ENCODE peak calls at places on chromosome 5, in five cellular contexts. One of them, this sample, is unnamed.

GRCh38 chr5:13359326-13359725 is 585.2 kb downstream of the DNAH5 start:
- DNase-seq in GM23338: no peak
- DNase-seq in spleen: no peak
- DNase-seq in K562: no peak
- DNase-seq in ascending aorta: no peak
- DNase-seq in this sample: no peak

GRCh38 chr5:180209137-180209581 is at the start of gene RASGEF1C:
- DNase-seq in GM23338: peak; percentile 85
- DNase-seq in spleen: peak; percentile 87
- DNase-seq in K562: peak; percentile 87
- DNase-seq in ascending aorta: no peak
- DNase-seq in this sample: no peak

GRCh38 chr5:163807781-163808180 is 302.4 kb downstream of the MAT2B start:
- DNase-seq in GM23338: no peak
- DNase-seq in spleen: no peak
- DNase-seq in K562: no peak
- DNase-seq in ascending aorta: no peak
- DNase-seq in this sample: no peak

GRCh38 chr5:138716456-138716924 is 36.7 kb upstream of the CTNNA1 start:
- DNase-seq in GM23338: peak; percentile 38
- DNase-seq in spleen: no peak
- DNase-seq in K562: no peak
- DNase-seq in ascending aorta: no peak
- DNase-seq in this sample: no peak

GRCh38 chr5:17190242-17190778 is 27.1 kb upstream of the BASP1 start:
- DNase-seq in GM23338: peak; percentile 80
- DNase-seq in spleen: no peak
- DNase-seq in K562: peak; percentile 43
- DNase-seq in ascending aorta: no peak
- DNase-seq in this sample: no peak

GRCh38 chr5:34411470-34412346 is 244.4 kb upstream of the RAI14 start:
- DNase-seq in GM23338: peak; percentile 87
- DNase-seq in spleen: no peak
- DNase-seq in K562: no peak
- DNase-seq in ascending aorta: no peak
- DNase-seq in this sample: no peak

GRCh38 chr5:93800988-93801811 is 59.8 kb upstream of the POU5F2 start:
- DNase-seq in GM23338: peak; percentile 83
- DNase-seq in spleen: no peak
- DNase-seq in K562: no peak
- DNase-seq in ascending aorta: no peak
- DNase-seq in this sample: no peak

GRCh38 chr5:36450229-36451024 is 148.7 kb upstream of the RANBP3L start:
- DNase-seq in GM23338: no peak
- DNase-seq in spleen: no peak
- DNase-seq in K562: no peak
- DNase-seq in ascending aorta: no peak
- DNase-seq in this sample: no peak

GRCh38 chr5:122585111-122585415 is 189.8 kb upstream of the SNX2 start:
- DNase-seq in GM23338: no peak
- DNase-seq in spleen: no peak
- DNase-seq in K562: no peak
- DNase-seq in ascending aorta: no peak
- DNase-seq in this sample: no peak

GRCh38 chr5:38557309-38557710 is 864 bp upstream of the LIFR start:
- DNase-seq in GM23338: no peak
- DNase-seq in spleen: no peak
- DNase-seq in K562: no peak
- DNase-seq in ascending aorta: no peak
- DNase-seq in this sample: no peak

GRCh38 chr5:79621056-79621455 is 8.8 kb downstream of the TENT2 start:
- DNase-seq in GM23338: no peak
- DNase-seq in spleen: no peak
- DNase-seq in K562: no peak
- DNase-seq in ascending aorta: no peak
- DNase-seq in this sample: no peak
- H3K4me1 ChIP-seq in GM23338: no peaks in the 10 kb centered on the region
- H3K4me1 ChIP-seq in spleen: peaks cover 7% of the 10 kb centered on the region
- H3K4me1 ChIP-seq in K562: no peaks in the 10 kb centered on the region
- H3K4me1 ChIP-seq in ascending aorta: no peaks in the 10 kb centered on the region
- H3K4me1 ChIP-seq in this sample: no peaks in the 10 kb centered on the region

GRCh38 chr5:178624626-178625546 is 2.0 kb downstream of the CLK4 start:
- DNase-seq in GM23338: peak; percentile 32
- DNase-seq in spleen: no peak
- DNase-seq in K562: no peak
- DNase-seq in ascending aorta: no peak
- DNase-seq in this sample: no peak
- TF ChIP-seq CTCF in GM23338: no peak
- TF ChIP-seq CTCF in spleen: no peak
- TF ChIP-seq CTCF in K562: no peak
- TF ChIP-seq CTCF in ascending aorta: no peak
- TF ChIP-seq CTCF in this sample: no peak

GRCh38 chr5:173902334-173902733 is 14.2 kb downstream of the CPEB4 start:
- DNase-seq in GM23338: no peak
- DNase-seq in spleen: no peak
- DNase-seq in K562: no peak
- DNase-seq in ascending aorta: no peak
- DNase-seq in this sample: no peak
- H3K4me1 ChIP-seq in GM23338: peaks cover 22% of the 10 kb centered on the region
- H3K4me1 ChIP-seq in spleen: peaks cover 43% of the 10 kb centered on the region
- H3K4me1 ChIP-seq in K562: peaks cover 30% of the 10 kb centered on the region
- H3K4me1 ChIP-seq in ascending aorta: peaks cover 19% of the 10 kb centered on the region
- H3K4me1 ChIP-seq in this sample: peaks cover 12% of the 10 kb centered on the region

GRCh38 chr5:150513375-150514309 is 5.7 kb downstream of the NDST1 start:
- DNase-seq in GM23338: peak; percentile 59
- DNase-seq in spleen: no peak
- DNase-seq in K562: peak; percentile 65
- DNase-seq in ascending aorta: no peak
- DNase-seq in this sample: no peak
- TF ChIP-seq CTCF in GM23338: peak; percentile 56
- TF ChIP-seq CTCF in spleen: no peak
- TF ChIP-seq CTCF in K562: peak; percentile 45
- TF ChIP-seq CTCF in ascending aorta: no peak
- TF ChIP-seq CTCF in this sample: no peak

DNA sequence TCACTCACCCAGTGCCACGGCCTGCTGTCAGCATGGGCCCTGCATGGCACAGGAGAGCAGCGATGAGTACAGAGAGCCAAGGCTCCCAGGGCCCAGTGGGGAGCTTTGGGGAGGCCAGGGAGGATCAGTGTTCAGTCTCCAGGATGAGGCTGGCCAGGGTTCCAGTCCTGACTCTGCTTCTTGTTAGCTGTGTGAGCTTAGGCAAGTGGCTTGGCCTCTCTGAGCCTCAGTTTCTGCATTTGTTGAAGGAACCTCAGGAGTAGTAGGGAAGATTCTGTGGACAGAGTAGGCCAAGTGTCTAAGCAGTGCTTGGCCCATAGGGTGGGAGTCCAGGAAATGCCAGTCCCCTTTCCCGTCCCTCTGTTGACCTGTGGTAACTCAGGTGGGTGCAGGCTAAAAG is 39.5 kb downstream of the ERGIC1 start:
- DNase-seq in GM23338: no peak
- DNase-seq in spleen: no peak
- DNase-seq in K562: no peak
- DNase-seq in ascending aorta: no peak
- DNase-seq in this sample: no peak
- H3K4me1 ChIP-seq in GM23338: peaks cover 48% of the 10 kb centered on the region
- H3K4me1 ChIP-seq in spleen: peaks cover 68% of the 10 kb centered on the region
- H3K4me1 ChIP-seq in K562: peaks cover 11% of the 10 kb centered on the region
- H3K4me1 ChIP-seq in ascending aorta: peaks cover 71% of the 10 kb centered on the region
- H3K4me1 ChIP-seq in this sample: peaks cover 48% of the 10 kb centered on the region

DNA sequence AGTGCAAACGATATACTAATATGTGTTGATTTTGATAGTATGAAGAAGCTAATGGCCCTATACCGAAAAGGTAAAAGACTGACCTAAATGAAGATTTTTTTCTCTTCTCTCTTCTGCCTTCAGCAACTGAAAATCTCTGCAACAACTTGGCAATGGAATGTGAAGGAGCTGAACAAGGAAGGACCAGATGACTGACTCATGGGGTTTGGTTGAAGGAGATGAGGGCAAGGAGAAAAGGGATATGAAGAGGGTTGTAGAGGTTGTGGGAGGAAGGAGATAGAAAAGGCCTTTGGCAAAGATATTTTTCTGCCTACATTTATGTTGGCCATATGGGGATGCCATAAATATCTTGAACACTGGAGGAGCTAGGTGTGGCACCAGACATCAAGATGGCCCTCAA is 129.7 kb upstream of the CHD1 start:
- DNase-seq in GM23338: no peak
- DNase-seq in spleen: no peak
- DNase-seq in K562: no peak
- DNase-seq in ascending aorta: no peak
- DNase-seq in this sample: no peak
- TF ChIP-seq CTCF in GM23338: no peak
- TF ChIP-seq CTCF in spleen: no peak
- TF ChIP-seq CTCF in K562: no peak
- TF ChIP-seq CTCF in ascending aorta: no peak
- TF ChIP-seq CTCF in this sample: no peak

DNA sequence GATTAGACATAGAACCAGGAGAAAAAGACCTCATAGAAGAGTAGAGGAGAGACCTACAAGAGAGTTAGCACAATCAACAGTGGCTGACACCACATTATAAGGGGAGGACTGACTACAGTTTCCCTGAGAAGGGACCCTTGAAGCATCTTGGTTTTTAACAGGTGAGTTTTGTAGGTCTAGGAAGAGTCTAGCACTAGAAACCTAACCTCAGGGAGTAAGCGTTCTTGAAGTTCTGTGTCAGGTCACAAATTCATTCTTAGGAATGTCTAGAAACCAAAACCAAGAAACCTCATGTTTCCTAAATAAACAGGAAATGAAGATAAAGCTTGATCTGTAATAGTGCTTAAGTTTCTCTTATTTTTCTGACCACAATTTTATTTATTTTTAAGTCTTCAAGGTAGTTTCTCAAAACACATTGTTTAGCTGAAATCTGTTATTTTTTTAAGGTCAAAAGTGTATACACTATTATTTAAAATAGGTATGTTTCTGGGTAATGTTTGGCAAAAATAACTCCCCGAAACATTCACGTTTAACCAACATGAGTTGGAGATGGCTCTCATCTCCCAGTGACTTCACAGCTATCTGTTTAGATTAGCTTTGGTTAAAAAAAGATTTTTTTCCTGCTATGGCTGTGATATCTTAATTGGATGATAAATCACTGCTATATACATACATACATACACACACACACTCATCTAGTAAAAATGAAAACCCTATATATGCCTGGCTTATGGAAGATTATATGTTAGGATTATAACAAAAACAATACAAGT is 37.1 kb downstream of the MAP3K1 start:
- DNase-seq in GM23338: no peak
- DNase-seq in spleen: no peak
- DNase-seq in K562: no peak
- DNase-seq in ascending aorta: no peak
- DNase-seq in this sample: no peak
- H3K4me1 ChIP-seq in GM23338: peaks cover 15% of the 10 kb centered on the region
- H3K4me1 ChIP-seq in spleen: peaks cover 98% of the 10 kb centered on the region
- H3K4me1 ChIP-seq in K562: peaks cover 21% of the 10 kb centered on the region
- H3K4me1 ChIP-seq in ascending aorta: peaks cover 28% of the 10 kb centered on the region
- H3K4me1 ChIP-seq in this sample: peaks cover 28% of the 10 kb centered on the region

GRCh38 chr5:143261748-143262392 is 141.6 kb downstream of the NR3C1 start:
- DNase-seq in GM23338: no peak
- DNase-seq in spleen: no peak
- DNase-seq in K562: no peak
- DNase-seq in ascending aorta: no peak
- DNase-seq in this sample: no peak
- TF ChIP-seq CTCF in GM23338: no peak
- TF ChIP-seq CTCF in spleen: no peak
- TF ChIP-seq CTCF in K562: no peak
- TF ChIP-seq CTCF in ascending aorta: no peak
- TF ChIP-seq CTCF in this sample: no peak

GRCh38 chr5:6719896-6720560 is 6.8 kb downstream of the TENT4A start:
- DNase-seq in GM23338: peak; percentile 57
- DNase-seq in spleen: no peak
- DNase-seq in K562: no peak
- DNase-seq in ascending aorta: no peak
- DNase-seq in this sample: no peak
- H3K4me1 ChIP-seq in GM23338: peaks cover 48% of the 10 kb centered on the region
- H3K4me1 ChIP-seq in spleen: peaks cover 85% of the 10 kb centered on the region
- H3K4me1 ChIP-seq in K562: peaks cover 36% of the 10 kb centered on the region
- H3K4me1 ChIP-seq in ascending aorta: peaks cover 71% of the 10 kb centered on the region
- H3K4me1 ChIP-seq in this sample: peaks cover 34% of the 10 kb centered on the region